ENCODE peak calls at places on chromosomes 7 and 10, in eight cellular contexts. P, E, K, J, Q, F, H and R are unnamed samples.

GRCh38 chr10:9596368-9596920 is 1421.2 kb upstream of the CELF2 start:
- DNase-seq in P (no peak), E (no peak), K (no peak), J (no peak), Q (no peak), F (peak; percentile 94), H (no peak), R (no peak)

GRCh38 chr7:1692500-1693418 is 22.7 kb downstream of the ELFN1 start:
- DNase-seq in P (no peak), E (peak; percentile 31), K (no peak), J (no peak), Q (no peak), F (no peak), H (no peak), R (no peak)

GRCh38 chr10:5557799-5558771 is 33.3 kb downstream of the CALML3 start:
- DNase-seq in P (peak; percentile 34), E (peak; percentile 43), K (no peak), J (peak; percentile 12), Q (no peak), F (no peak), H (no peak), R (no peak)

GRCh38 chr7:32525839-32526238 is 30.6 kb downstream of the AVL9 start:
- DNase-seq in P (no peak), E (no peak), K (no peak), J (no peak), Q (no peak), F (no peak), H (no peak), R (no peak)

GRCh38 chr7:146214842-146215241 is 98.2 kb downstream of the CNTNAP2 start:
- DNase-seq in P (no peak), E (no peak), K (no peak), J (no peak), Q (no peak), F (no peak), H (no peak), R (no peak)

GRCh38 chr10:78405231-78405630 is 371.6 kb downstream of the RPS24 start:
- DNase-seq in P (no peak), E (no peak), K (no peak), J (peak; percentile 11), Q (no peak), F (peak; percentile 22), H (no peak), R (peak; percentile 10)

GRCh38 chr10:93180402-93181040 is 106.8 kb downstream of the CYP26A1 start:
- DNase-seq in P (peak; percentile 55), E (no peak), K (no peak), J (peak; percentile 39), Q (no peak), F (peak; percentile 72), H (no peak), R (no peak)

GRCh38 chr10:99296605-99297004 is 32.6 kb upstream of the CNNM1 start:
- DNase-seq in P (no peak), E (no peak), K (no peak), J (no peak), Q (no peak), F (no peak), H (no peak), R (no peak)

GRCh38 chr10:49474901-49475300 is 64.0 kb downstream of the ERCC6 start:
- DNase-seq in P (no peak), E (no peak), K (no peak), J (no peak), Q (peak; percentile 42), F (peak; percentile 68), H (no peak), R (no peak)

GRCh38 chr7:35729061-35729783 is 34.3 kb upstream of the HERPUD2 start:
- DNase-seq in P (no peak), E (no peak), K (no peak), J (no peak), Q (no peak), F (no peak), H (peak; percentile 96), R (no peak)

GRCh38 chr7:128075536-128076095 is 44.4 kb upstream of the LRRC4 start:
- DNase-seq in P (no peak), E (no peak), K (no peak), J (no peak), Q (no peak), F (no peak), H (no peak), R (no peak)

GRCh38 chr10:86870679-86871078 is 86.7 kb downstream of the MMRN2 start:
- DNase-seq in P (no peak), E (no peak), K (no peak), J (no peak), Q (no peak), F (no peak), H (no peak), R (no peak)

GRCh38 chr7:27128034-27128433 is 2.5 kb downstream of the HOXA4 start:
- DNase-seq in P (no peak), E (no peak), K (no peak), J (no peak), Q (no peak), F (no peak), H (no peak), R (no peak)

GRCh38 chr7:140621326-140622035 is 19.1 kb downstream of the DENND2A start:
- DNase-seq in P (no peak), E (no peak), K (no peak), J (no peak), Q (peak; percentile 57), F (peak; percentile 41), H (no peak), R (no peak)

GRCh38 chr10:12177642-12178041 is 18.0 kb downstream of the NUDT5 start:
- DNase-seq in P (no peak), E (no peak), K (no peak), J (no peak), Q (no peak), F (peak; percentile 55), H (no peak), R (no peak)

GRCh38 chr7:130943336-130943901 is 209.4 kb upstream of the KLF14 start:
- DNase-seq in P (no peak), E (no peak), K (no peak), J (no peak), Q (peak; percentile 70), F (peak; percentile 88), H (no peak), R (peak; percentile 68)

GRCh38 chr7:10940748-10941358 is 32.8 kb upstream of the PHF14 start:
- DNase-seq in P (no peak), E (no peak), K (no peak), J (no peak), Q (no peak), F (no peak), H (no peak), R (no peak)

GRCh38 chr7:16060492-16060891 is 360.8 kb downstream of the CRPPA start:
- DNase-seq in P (no peak), E (no peak), K (no peak), J (no peak), Q (no peak), F (peak; percentile 60), H (no peak), R (no peak)

GRCh38 chr7:20033621-20034200 is 183.5 kb downstream of the MACC1 start:
- DNase-seq in P (no peak), E (no peak), K (no peak), J (peak; percentile 20), Q (peak; percentile 61), F (peak; percentile 89), H (no peak), R (peak; percentile 73)

GRCh38 chr7:2014391-2015241 is 218.1 kb downstream of the MAD1L1 start:
- DNase-seq in P (peak; percentile 27), E (peak; percentile 45), K (no peak), J (no peak), Q (no peak), F (no peak), H (no peak), R (no peak)

GRCh38 chr7:68706291-68706690 is 892.0 kb upstream of the AUTS2 start:
- DNase-seq in P (no peak), E (no peak), K (no peak), J (no peak), Q (peak; percentile 67), F (peak; percentile 93), H (no peak), R (peak; percentile 94)

GRCh38 chr7:28802450-28802849 is 155.7 kb downstream of the TRIL start:
- DNase-seq in P (no peak), E (no peak), K (no peak), J (no peak), Q (no peak), F (no peak), H (no peak), R (peak; percentile 9)

GRCh38 chr7:17913250-17913649 is 27.0 kb downstream of the SNX13 start:
- DNase-seq in P (no peak), E (no peak), K (no peak), J (no peak), Q (no peak), F (no peak), H (no peak), R (no peak)
- TF ChIP-seq CTCF in P (no peak), E (no peak), K (no peak), J (no peak), Q (no peak), F (no peak), H (peak; percentile 16), R (no peak)

GRCh38 chr7:157278791-157279678 is 57.8 kb upstream of the DNAJB6 start:
- DNase-seq in P (peak; percentile 57), E (peak; percentile 78), K (no peak), J (no peak), Q (no peak), F (peak; percentile 48), H (no peak), R (no peak)
- H3K4me3 ChIP-seq in P (peak overlapping the region; percentile 40), E (peak overlapping the region; percentile 66), K (peak overlapping the region; percentile 71), J (peak overlapping the region; percentile 34), Q (peak overlapping the region; percentile 43), F (peak overlapping the region; percentile 28), H (no peak overlapping the region), R (peak overlapping the region; percentile 18)

GRCh38 chr10:72704117-72704516 is 12.2 kb downstream of the MCU start:
- DNase-seq in P (no peak), E (no peak), K (no peak), J (no peak), Q (no peak), F (no peak), H (no peak), R (no peak)

GRCh38 chr10:72697711-72698110 is 5.8 kb downstream of the MCU start:
- DNase-seq in P (no peak), E (no peak), K (no peak), J (no peak), Q (no peak), F (peak; percentile 40), H (no peak), R (no peak)

GRCh38 chr10:72702868-72703581 is 11.1 kb downstream of the MCU start:
- DNase-seq in P (no peak), E (no peak), K (no peak), J (no peak), Q (no peak), F (peak; percentile 61), H (no peak), R (no peak)
- TF ChIP-seq CTCF in P (no peak), E (no peak), K (no peak), J (peak; percentile 5), Q (peak; percentile 11), F (no peak), H (no peak), R (no peak)

DNA sequence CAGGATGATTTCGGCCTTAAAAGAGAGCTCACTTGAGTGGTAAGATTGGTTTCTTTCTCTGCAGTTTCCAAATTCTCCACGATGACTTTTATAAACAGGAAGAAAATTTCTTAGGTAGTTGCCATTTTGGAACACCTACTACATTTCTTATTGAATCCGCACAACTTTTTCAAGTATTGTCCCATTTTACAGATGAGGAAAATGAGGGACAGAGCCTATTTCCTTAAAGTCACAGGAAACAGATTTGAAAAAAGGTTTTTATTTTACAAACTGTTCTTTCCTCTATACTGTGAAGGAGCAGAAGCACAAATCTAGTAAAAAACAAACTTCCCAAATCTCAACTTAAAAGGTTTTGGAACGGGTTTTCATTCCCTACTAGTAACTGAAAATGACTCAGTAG is 2.7 kb downstream of the YWHAG start:
- DNase-seq in P (no peak), E (no peak), K (no peak), J (no peak), Q (no peak), F (peak; percentile 40), H (no peak), R (no peak)
- H3K4me3 ChIP-seq in P (no peak overlapping the region), E (no peak overlapping the region), K (no peak overlapping the region), J (no peak overlapping the region), Q (no peak overlapping the region), F (no peak overlapping the region), H (peak overlapping the region; percentile 99), R (no peak overlapping the region)